ENCODE peak calls at places on chromosomes 12 and 14, in nine cellular contexts. J is astrocyte of the spinal cord; Y is stimulated activated CD4-positive, alpha-beta T cell treated with anti-CD3 and anti-CD28 coated beads, Interleukin-4, amount 100 ng/mL, for 48 hours; P is activated B cell treated with CpG ODN at 0.5 μM for 24 hours; M is T-cell; T is GM06990; H is G401; E is glomerular endothelial cell; N is bronchial epithelial cell. D is an unnamed sample.

GRCh38 chr12:121128908-121129704 is 3.6 kb upstream of the P2RX7 start:
- DNase-seq in J (peak; percentile 10), Y (peak; percentile 81), P (peak; percentile 65), M (peak; percentile 77), T (peak; percentile 85), H (peak; percentile 77), E (peak; percentile 63), N (peak; percentile 25), D (no peak)

GRCh38 chr14:63938198-63939005 is 85.6 kb downstream of the SYNE2 start:
- DNase-seq in J (no peak), Y (no peak), P (no peak), M (no peak), T (peak; percentile 13), H (no peak), E (no peak), N (peak; percentile 80), D (peak; percentile 63)

GRCh38 chr12:127539499-127539898 is 727.5 kb upstream of the TMEM132C start:
- DNase-seq in J (no peak), Y (no peak), P (no peak), M (no peak), T (no peak), H (no peak), E (no peak), N (no peak), D (no peak)

GRCh38 chr14:94540031-94540794 is 21.0 kb upstream of the SERPINA4 start:
- DNase-seq in J (peak; percentile 58), Y (no peak), P (no peak), M (no peak), T (no peak), H (no peak), E (peak; percentile 18), N (no peak), D (no peak)

GRCh38 chr12:76272292-76272691 is 75.9 kb downstream of the BBS10 start:
- DNase-seq in J (no peak), Y (no peak), P (no peak), M (no peak), T (no peak), H (peak; percentile 19), E (no peak), N (no peak), D (no peak)

GRCh38 chr14:55240526-55241178 is 30.6 kb upstream of the FBXO34 start:
- DNase-seq in J (peak; percentile 14), Y (no peak), P (no peak), M (no peak), T (peak; percentile 4), H (no peak), E (no peak), N (no peak), D (no peak)

GRCh38 chr12:53231859-53232640 is at the start of gene RARG:
- DNase-seq in J (no peak), Y (peak; percentile 70), P (no peak), M (peak; percentile 44), T (no peak), H (peak; percentile 75), E (no peak), N (peak; percentile 68), D (peak; percentile 77)

GRCh38 chr12:121579190-121579791 is 1.5 kb downstream of the KDM2B start:
- DNase-seq in J (no peak), Y (no peak), P (peak; percentile 49), M (peak; percentile 50), T (peak; percentile 41), H (peak; percentile 31), E (no peak), N (no peak), D (no peak)

GRCh38 chr12:78392918-78393317 is 471.7 kb upstream of the SYT1 start:
- DNase-seq in J (peak; percentile 44), Y (no peak), P (no peak), M (no peak), T (no peak), H (peak; percentile 88), E (no peak), N (no peak), D (peak; percentile 2)

GRCh38 chr12:69901141-69901900 is 76.3 kb downstream of the MYRFL start:
- DNase-seq in J (no peak), Y (no peak), P (no peak), M (no peak), T (no peak), H (no peak), E (no peak), N (no peak), D (peak; percentile 18)

GRCh38 chr12:55058082-55058481 is 38.3 kb downstream of the NEUROD4 start:
- DNase-seq in J (no peak), Y (no peak), P (no peak), M (no peak), T (no peak), H (no peak), E (no peak), N (no peak), D (no peak)

GRCh38 chr14:100827751-100828447 is 2.0 kb downstream of the MEG3 start:
- DNase-seq in J (peak; percentile 76), Y (no peak), P (no peak), M (no peak), T (no peak), H (peak; percentile 42), E (no peak), N (peak; percentile 9), D (peak; percentile 20)

GRCh38 chr14:23864856-23865255 is 88.7 kb upstream of the DHRS4 start:
- DNase-seq in J (no peak), Y (no peak), P (no peak), M (no peak), T (no peak), H (no peak), E (no peak), N (no peak), D (no peak)

GRCh38 chr12:100391856-100392255 is 35.0 kb downstream of the SLC17A8 start:
- DNase-seq in J (no peak), Y (no peak), P (no peak), M (no peak), T (no peak), H (no peak), E (no peak), N (no peak), D (no peak)

GRCh38 chr12:49190317-49190716 is 1.4 kb upstream of the TUBA1A start:
- DNase-seq in J (no peak), Y (no peak), P (no peak), M (no peak), T (no peak), H (peak; percentile 70), E (no peak), N (no peak), D (no peak)

GRCh38 chr12:71469235-71469873 is 29.8 kb downstream of the LGR5 start:
- DNase-seq in J (peak; percentile 13), Y (no peak), P (no peak), M (no peak), T (no peak), H (no peak), E (no peak), N (peak; percentile 35), D (peak; percentile 16)

GRCh38 chr14:20332386-20332945 is 613 bp downstream of the CCNB1IP1 start:
- DNase-seq in J (no peak), Y (no peak), P (no peak), M (no peak), T (no peak), H (no peak), E (no peak), N (no peak), D (peak; percentile 8)

GRCh38 chr12:76952995-76953394 is 74.2 kb upstream of the CSRP2 start:
- DNase-seq in J (no peak), Y (no peak), P (no peak), M (no peak), T (no peak), H (peak; percentile 57), E (no peak), N (peak; percentile 80), D (peak; percentile 74)

GRCh38 chr14:27881646-27882045 is 884.9 kb upstream of the FOXG1 start:
- DNase-seq in J (no peak), Y (no peak), P (no peak), M (no peak), T (no peak), H (no peak), E (no peak), N (no peak), D (no peak)

GRCh38 chr14:64745511-64746041 is 41.4 kb downstream of the PLEKHG3 start:
- DNase-seq in J (peak; percentile 32), Y (no peak), P (no peak), M (no peak), T (no peak), H (peak; percentile 50), E (no peak), N (no peak), D (no peak)

GRCh38 chr14:80208426-80208950 is 2.8 kb downstream of the DIO2 start:
- DNase-seq in J (no peak), Y (no peak), P (no peak), M (no peak), T (no peak), H (no peak), E (no peak), N (no peak), D (no peak)

GRCh38 chr12:12717586-12718381 is 616 bp downstream of the CDKN1B start:
- DNase-seq in J (peak; percentile 22), Y (no peak), P (peak; percentile 32), M (peak; percentile 28), T (peak; percentile 48), H (peak; percentile 46), E (no peak), N (peak; percentile 9), D (peak; percentile 37)

GRCh38 chr12:122399592-122400373 is 22.7 kb downstream of the CLIP1 start:
- DNase-seq in J (peak; percentile 87), Y (peak; percentile 38), P (peak; percentile 26), M (peak; percentile 42), T (no peak), H (peak; percentile 90), E (no peak), N (peak; percentile 89), D (peak; percentile 75)

GRCh38 chr12:14849664-14850063 is 6.3 kb upstream of the ART4 start:
- DNase-seq in J (peak; percentile 70), Y (no peak), P (no peak), M (no peak), T (no peak), H (no peak), E (no peak), N (peak; percentile 26), D (peak; percentile 72)

GRCh38 chr14:31877333-31877798 is 199.7 kb upstream of the ARHGAP5 start:
- DNase-seq in J (peak; percentile 31), Y (no peak), P (no peak), M (no peak), T (no peak), H (no peak), E (peak; percentile 81), N (no peak), D (no peak)

GRCh38 chr12:66132408-66132807 is 1.9 kb upstream of the LLPH start:
- DNase-seq in J (peak; percentile 80), Y (no peak), P (no peak), M (no peak), T (no peak), H (no peak), E (no peak), N (peak; percentile 77), D (peak; percentile 35)

GRCh38 chr14:31263485-31264133 is 56.0 kb upstream of the HECTD1 start:
- DNase-seq in J (peak; percentile 99), Y (no peak), P (no peak), M (no peak), T (no peak), H (peak; percentile 8), E (peak; percentile 88), N (peak; percentile 99), D (peak; percentile 98)

GRCh38 chr12:106289196-106289681 is 13.3 kb upstream of the TCP11L2 start:
- DNase-seq in J (no peak), Y (no peak), P (no peak), M (no peak), T (no peak), H (no peak), E (no peak), N (no peak), D (no peak)

GRCh38 chr14:93311082-93311481 is 21.8 kb downstream of the BTBD7 start:
- DNase-seq in J (no peak), Y (no peak), P (no peak), M (no peak), T (no peak), H (no peak), E (no peak), N (no peak), D (no peak)

GRCh38 chr12:80598004-80598606 is 109.3 kb upstream of the MYF6 start:
- DNase-seq in J (peak; percentile 75), Y (no peak), P (no peak), M (no peak), T (no peak), H (no peak), E (no peak), N (peak; percentile 78), D (peak; percentile 53)

GRCh38 chr12:56488041-56488955 is at the start of gene GLS2:
- DNase-seq in J (peak; percentile 64), Y (peak; percentile 67), P (peak; percentile 67), M (peak; percentile 74), T (peak; percentile 72), H (peak; percentile 96), E (no peak), N (peak; percentile 84), D (peak; percentile 84)

D was measured in mammary epithelial cell.